ENCODE peak calls at places on chromosome 22, in five cellular contexts. X, P, S, E and C are unnamed samples.
A peak's percentile ranks its signal among the peaks of the same experiment; 100 is the strongest.

GRCh38 chr22:40599731-40600130 is 36.8 kb downstream of the MRTFA start:
- DNase-seq in X (no peak), P (no peak), E (no peak), S (no peak), C (no peak)

GRCh38 chr22:40463017-40463631 is 92.7 kb downstream of the SGSM3 start:
- DNase-seq in S (peak; percentile 7), P (no peak), X (peak; percentile 33), E (no peak), C (no peak)

GRCh38 chr22:50044485-50045143 is 13.5 kb downstream of the TTLL8 start:
- DNase-seq in X (no peak), P (no peak), E (no peak), S (no peak), C (no peak)

GRCh38 chr22:25081409-25081824 is 118.2 kb upstream of the CRYBB3 start:
- DNase-seq in P (peak; percentile 36), E (no peak), X (no peak), S (no peak), C (no peak)

GRCh38 chr22:30027169-30027568 is 53.1 kb upstream of the HORMAD2 start:
- DNase-seq in X (no peak), E (no peak), P (no peak), S (no peak), C (no peak)

GRCh38 chr22:22666307-22667091 is 22.1 kb downstream of the GGTLC2 start:
- DNase-seq in E (no peak), P (no peak), S (no peak), X (no peak), C (peak; percentile 59)

GRCh38 chr22:19714320-19715252 is at the start of gene SEPTIN5:
- DNase-seq in X (no peak), P (no peak), S (no peak), E (peak; percentile 33), C (no peak)

GRCh38 chr22:37282385-37282677 is at the start of gene CYTH4:
- DNase-seq in E (no peak), S (peak; percentile 56), X (no peak), P (no peak), C (no peak)

GRCh38 chr22:28229566-28230483 is 310.8 kb upstream of the PITPNB start:
- DNase-seq in S (no peak), E (no peak), P (no peak), X (no peak), C (no peak)

DNA sequence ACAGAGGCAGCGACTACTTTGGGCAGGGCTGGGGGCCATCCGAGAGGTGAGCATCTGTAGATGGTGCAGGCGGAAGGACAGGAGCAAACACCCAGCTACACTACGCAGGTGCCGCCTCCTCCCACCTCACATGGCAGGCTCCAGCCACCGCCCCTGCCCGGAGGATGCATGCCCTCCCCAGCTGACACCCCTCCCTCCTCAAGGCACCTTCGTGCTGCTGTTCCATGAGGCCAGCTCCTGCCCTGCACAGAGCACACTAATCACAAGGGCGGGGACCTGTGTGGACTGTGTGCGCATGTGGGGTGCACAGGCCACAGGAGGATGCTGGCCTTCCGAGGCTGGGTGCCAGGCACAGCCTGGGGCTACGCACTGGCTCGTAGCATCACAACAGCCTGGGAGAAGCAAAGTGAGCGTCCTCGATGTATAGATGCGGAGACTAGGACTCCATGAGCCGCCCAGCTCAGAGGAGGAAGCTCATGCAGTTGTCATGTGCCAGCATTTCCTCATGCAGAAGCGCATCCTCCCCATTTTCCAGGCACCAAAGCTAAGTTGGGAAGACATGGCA is 32.8 kb upstream of the HMOX1 start:
- DNase-seq in E (no peak), S (no peak), X (no peak), P (no peak), C (no peak)
- H3K4me1 ChIP-seq in E (peaks cover 10% of the 10 kb centered on the region), S (peaks cover 21% of the 10 kb centered on the region), X (peaks cover 32% of the 10 kb centered on the region), P (peaks cover 24% of the 10 kb centered on the region), C (peaks cover 7% of the 10 kb centered on the region)

DNA sequence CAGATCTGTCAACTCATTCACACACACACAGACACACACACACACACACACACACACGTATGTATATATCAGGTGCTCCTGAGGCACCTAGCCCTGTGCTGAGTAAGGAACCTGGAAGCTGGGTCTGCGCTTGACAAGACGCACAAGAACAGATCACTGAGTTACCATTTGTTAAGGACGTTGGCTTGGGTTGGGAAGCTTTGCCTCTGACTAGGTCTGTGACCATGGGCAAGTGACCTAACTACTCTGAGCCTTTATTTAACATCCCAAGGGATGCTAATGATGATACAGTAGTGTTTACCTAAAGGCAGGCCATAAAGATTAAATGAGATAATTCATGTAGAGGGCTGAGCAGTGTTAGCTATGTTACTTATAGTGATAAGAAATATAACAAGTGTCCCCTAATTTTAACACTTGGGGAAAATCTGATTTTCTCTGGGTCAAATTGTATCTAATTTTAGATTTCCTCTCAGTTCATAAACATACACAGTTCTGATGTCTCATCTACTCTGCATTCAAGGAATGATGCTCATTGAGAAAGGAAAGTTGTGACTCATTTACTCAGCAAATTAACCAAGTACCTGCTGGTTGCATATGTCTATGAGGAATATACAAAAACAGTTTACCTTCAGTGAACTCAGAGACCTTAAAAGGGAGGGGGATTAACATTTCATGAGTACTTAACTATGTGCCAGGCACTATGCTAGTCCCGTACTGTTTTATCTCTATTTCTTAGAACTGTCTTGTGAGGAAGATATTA is 13.6 kb downstream of the RNF185 start:
- DNase-seq in S (no peak), E (no peak), P (no peak), X (no peak), C (peak; percentile 86)
- H3K36me3 ChIP-seq in S (no peaks in the 10 kb centered on the region), E (no peaks in the 10 kb centered on the region), P (peaks cover 8% of the 10 kb centered on the region), X (peaks cover 2% of the 10 kb centered on the region), C (peaks cover 14% of the 10 kb centered on the region)

GRCh38 chr22:44196731-44197131 is 16.0 kb downstream of the PARVG start:
- DNase-seq in S (no peak), E (no peak), X (no peak), P (no peak), C (peak; percentile 37)
- H3K4me1 ChIP-seq in S (peaks cover 19% of the 10 kb centered on the region), E (no peaks in the 10 kb centered on the region), X (peaks cover 31% of the 10 kb centered on the region), P (peaks cover under 1% of the 10 kb centered on the region), C (peaks cover 4% of the 10 kb centered on the region)

GRCh38 chr22:39434721-39435120 is 22.1 kb upstream of the MGAT3 start:
- DNase-seq in E (no peak), X (no peak), S (no peak), P (no peak), C (no peak)
- H3K36me3 ChIP-seq in E (peaks cover 2% of the 10 kb centered on the region), X (peaks cover 8% of the 10 kb centered on the region), S (peaks cover 32% of the 10 kb centered on the region), P (peaks cover 44% of the 10 kb centered on the region), C (peaks cover 26% of the 10 kb centered on the region)